ENCODE peak calls at places on chromosomes 4 and X, in nine cellular contexts. Q is aorta; W is effector memory CD4-positive, alpha-beta T cell; I is endothelial cell of umbilical vein; J is keratinocyte; E is right atrium auricular region; F is adrenal gland; Z is colonic mucosa; X is CD4-positive, CD25-positive, alpha-beta regulatory T cell. S is an unnamed sample.

GRCh38 chrX:45756562-45756961 is 555.9 kb upstream of the DIPK2B start:
- DNase-seq in Q (no peak), W (peak), I (peak), J (no peak), E (no peak), F (no peak), Z (no peak), X (no peak), S (no peak)

GRCh38 chr4:680931-681645 is 6.7 kb downstream of the MYL5 start:
- DNase-seq in Q (peak), W (peak), I (no peak), J (no peak), E (no peak), F (peak), Z (peak), X (peak), S (no peak)

GRCh38 chr4:10893417-10893816 is 208.8 kb upstream of the CLNK start:
- DNase-seq in Q (no peak), W (no peak), I (no peak), J (no peak), E (no peak), F (no peak), Z (no peak), X (no peak), S (no peak)

GRCh38 chrX:133546441-133546840 is 131.2 kb upstream of the GPC4 start:
- DNase-seq in Q (no peak), W (no peak), I (no peak), J (no peak), E (no peak), F (no peak), Z (no peak), X (no peak), S (no peak)

GRCh38 chr4:113116414-113117345 is 67.2 kb downstream of the ANK2 start:
- DNase-seq in Q (no peak), W (no peak), I (no peak), J (no peak), E (no peak), F (no peak), Z (no peak), X (no peak), S (no peak)

GRCh38 chr4:118410143-118410542 is 57.3 kb upstream of the PRSS12 start:
- DNase-seq in Q (no peak), W (no peak), I (no peak), J (peak), E (no peak), F (no peak), Z (no peak), X (no peak), S (no peak)

GRCh38 chrX:95893632-95894031 is 791.0 kb upstream of the DIAPH2 start:
- DNase-seq in Q (no peak), W (no peak), I (no peak), J (no peak), E (no peak), F (no peak), Z (no peak), X (no peak), S (no peak)

GRCh38 chrX:132467029-132467428 is 21.8 kb downstream of the MBNL3 start:
- DNase-seq in Q (no peak), W (no peak), I (no peak), J (no peak), E (no peak), F (no peak), Z (no peak), X (no peak), S (no peak)

GRCh38 chrX:149518236-149518635 is 13.1 kb upstream of the IDS start:
- DNase-seq in Q (no peak), W (no peak), I (peak), J (no peak), E (no peak), F (no peak), Z (no peak), X (no peak), S (no peak)

GRCh38 chr4:140138428-140138827 is 15.6 kb downstream of the MAML3 start:
- DNase-seq in Q (no peak), W (no peak), I (no peak), J (no peak), E (no peak), F (no peak), Z (no peak), X (no peak), S (no peak)

GRCh38 chr4:140144050-140144449 is 9.9 kb downstream of the MAML3 start:
- DNase-seq in Q (no peak), W (no peak), I (no peak), J (no peak), E (no peak), F (no peak), Z (no peak), X (no peak), S (no peak)

GRCh38 chr4:140140566-140140965 is 13.4 kb downstream of the MAML3 start:
- DNase-seq in Q (no peak), W (no peak), I (no peak), J (no peak), E (no peak), F (no peak), Z (no peak), X (no peak), S (no peak)

GRCh38 chr4:140144937-140145336 is 9.0 kb downstream of the MAML3 start:
- DNase-seq in Q (no peak), W (no peak), I (no peak), J (no peak), E (no peak), F (no peak), Z (no peak), X (no peak), S (no peak)

GRCh38 chr4:140141196-140141845 is 12.7 kb downstream of the MAML3 start:
- DNase-seq in Q (no peak), W (no peak), I (no peak), J (no peak), E (no peak), F (no peak), Z (no peak), X (no peak), S (no peak)
- H3K27ac ChIP-seq in Q (no peak), W (no peak), I (no peak), J (no peak), E (no peak), F (no peak), Z (peak), X (no peak), S (no peak)

GRCh38 chr4:54226399-54227260 is 2.5 kb upstream of the PDGFRA start:
- DNase-seq in Q (peak), W (no peak), I (no peak), J (no peak), E (peak), F (peak), Z (peak), X (no peak), S (no peak)
- H3K27ac ChIP-seq in Q (no peak), W (no peak), I (no peak), J (no peak), E (peak), F (no peak), Z (peak), X (no peak), S (no peak)

GRCh38 chr4:138275946-138276621 is 33.9 kb upstream of the SLC7A11 start:
- DNase-seq in Q (no peak), W (no peak), I (peak), J (peak), E (no peak), F (no peak), Z (no peak), X (no peak), S (no peak)
- H3K27ac ChIP-seq in Q (no peak), W (no peak), I (peak), J (peak), E (no peak), F (no peak), Z (no peak), X (no peak), S (no peak)

GRCh38 chr4:68904786-68905185 is 46.8 kb downstream of the UGT2A3 start:
- DNase-seq in Q (no peak), W (no peak), I (no peak), J (no peak), E (no peak), F (no peak), Z (peak), X (no peak), S (no peak)

GRCh38 chr4:68906238-68907137 is 45.1 kb downstream of the UGT2A3 start:
- DNase-seq in Q (no peak), W (no peak), I (no peak), J (no peak), E (peak), F (no peak), Z (no peak), X (no peak), S (no peak)

GRCh38 chr4:68905598-68906237 is 45.9 kb downstream of the UGT2A3 start:
- DNase-seq in Q (no peak), W (no peak), I (no peak), J (no peak), E (no peak), F (no peak), Z (peak), X (no peak), S (no peak)

GRCh38 chr4:68907230-68907629 is 44.4 kb downstream of the UGT2A3 start:
- DNase-seq in Q (no peak), W (no peak), I (no peak), J (no peak), E (no peak), F (no peak), Z (no peak), X (no peak), S (no peak)

GRCh38 chr4:68907788-68908700 is 43.6 kb downstream of the UGT2A3 start:
- DNase-seq in Q (no peak), W (no peak), I (no peak), J (no peak), E (no peak), F (no peak), Z (no peak), X (no peak), S (no peak)
- H3K27ac ChIP-seq in Q (no peak), W (no peak), I (no peak), J (no peak), E (no peak), F (no peak), Z (no peak), X (no peak), S (no peak)

GRCh38 chrX:40947276-40947675 is 138.0 kb upstream of the USP9X start:
- DNase-seq in Q (no peak), W (no peak), I (no peak), J (no peak), E (no peak), F (no peak), Z (no peak), X (no peak), S (no peak)
- H3K27ac ChIP-seq in Q (no peak), W (no peak), I (no peak), J (no peak), E (no peak), F (no peak), Z (no peak), X (no peak), S (no peak)

GRCh38 chr4:94410678-94411206 is 41.0 kb upstream of the PDLIM5 start:
- DNase-seq in Q (peak), W (no peak), I (no peak), J (no peak), E (peak), F (peak), Z (no peak), X (no peak), S (no peak)

GRCh38 chr4:94408549-94409374 is 43.0 kb upstream of the PDLIM5 start:
- DNase-seq in Q (no peak), W (no peak), I (no peak), J (no peak), E (no peak), F (no peak), Z (no peak), X (no peak), S (no peak)

GRCh38 chr4:94409375-94409679 is 42.4 kb upstream of the PDLIM5 start:
- DNase-seq in Q (no peak), W (no peak), I (no peak), J (no peak), E (no peak), F (no peak), Z (no peak), X (no peak), S (no peak)

GRCh38 chr4:94411296-94411695 is 40.4 kb upstream of the PDLIM5 start:
- DNase-seq in Q (no peak), W (no peak), I (no peak), J (no peak), E (no peak), F (no peak), Z (no peak), X (no peak), S (no peak)

GRCh38 chr4:94409947-94410346 is 41.8 kb upstream of the PDLIM5 start:
- DNase-seq in Q (no peak), W (no peak), I (peak), J (no peak), E (no peak), F (no peak), Z (no peak), X (no peak), S (no peak)
- H3K27ac ChIP-seq in Q (no peak), W (no peak), I (no peak), J (no peak), E (peak), F (no peak), Z (no peak), X (no peak), S (no peak)

S was measured in substantia nigra.